ENCODE peak calls at places on chromosomes 2 and 18, in four cellular contexts. One of them, this sample, is unnamed. For H3K4me1, the result is how much of the 10 kb centered on the place peaks cover.

GRCh38 chr2:188478724-188479123 is 187.1 kb downstream of the GULP1 start:
- DNase-seq in right cardiac atrium: no peak
- DNase-seq in psoas muscle: no peak
- DNase-seq in iPS DF 6.9: no peak
- DNase-seq in this sample: peak

GRCh38 chr2:136901732-136902131 is 136.4 kb downstream of the THSD7B start:
- DNase-seq in right cardiac atrium: no peak
- DNase-seq in psoas muscle: no peak
- DNase-seq in iPS DF 6.9: no peak
- DNase-seq in this sample: no peak

GRCh38 chr2:27857417-27858172 is 32.6 kb downstream of the RBKS start:
- DNase-seq in right cardiac atrium: no peak
- DNase-seq in psoas muscle: no peak
- DNase-seq in iPS DF 6.9: no peak
- DNase-seq in this sample: peak

GRCh38 chr18:27797484-27797883 is 379.4 kb downstream of the CDH2 start:
- DNase-seq in right cardiac atrium: no peak
- DNase-seq in psoas muscle: no peak
- DNase-seq in iPS DF 6.9: no peak
- DNase-seq in this sample: no peak

GRCh38 chr18:9081940-9082339 is 20.6 kb upstream of the NDUFV2 start:
- DNase-seq in right cardiac atrium: no peak
- DNase-seq in psoas muscle: no peak
- DNase-seq in iPS DF 6.9: no peak
- DNase-seq in this sample: no peak

GRCh38 chr2:29273704-29274611 is 158.7 kb downstream of the CLIP4 start:
- DNase-seq in right cardiac atrium: no peak
- DNase-seq in psoas muscle: no peak
- DNase-seq in iPS DF 6.9: no peak
- DNase-seq in this sample: no peak

GRCh38 chr2:177501186-177501585 is 108.6 kb downstream of the AGPS start:
- DNase-seq in right cardiac atrium: no peak
- DNase-seq in psoas muscle: no peak
- DNase-seq in iPS DF 6.9: no peak
- DNase-seq in this sample: no peak

GRCh38 chr2:133054297-133054696 is 384.3 kb upstream of the LYPD1 start:
- DNase-seq in right cardiac atrium: no peak
- DNase-seq in psoas muscle: no peak
- DNase-seq in iPS DF 6.9: no peak
- DNase-seq in this sample: no peak

GRCh38 chr2:55282110-55282917 is 13.3 kb upstream of the MTIF2 start:
- DNase-seq in right cardiac atrium: peak
- DNase-seq in psoas muscle: peak
- DNase-seq in iPS DF 6.9: no peak
- DNase-seq in this sample: no peak

GRCh38 chr2:94874277-94874997 is 3.2 kb downstream of the TEKT4 start:
- DNase-seq in right cardiac atrium: peak
- DNase-seq in psoas muscle: no peak
- DNase-seq in iPS DF 6.9: no peak
- DNase-seq in this sample: peak

GRCh38 chr2:170928036-170928823 is 823 bp upstream of the GORASP2 start:
- DNase-seq in right cardiac atrium: peak
- DNase-seq in psoas muscle: no peak
- DNase-seq in iPS DF 6.9: no peak
- DNase-seq in this sample: peak

GRCh38 chr2:19881221-19881620 is 20.6 kb downstream of the TTC32 start:
- DNase-seq in right cardiac atrium: no peak
- DNase-seq in psoas muscle: no peak
- DNase-seq in iPS DF 6.9: no peak
- DNase-seq in this sample: no peak

GRCh38 chr2:23596316-23596885 is 211.4 kb downstream of the KLHL29 start:
- DNase-seq in right cardiac atrium: no peak
- DNase-seq in psoas muscle: peak
- DNase-seq in iPS DF 6.9: no peak
- DNase-seq in this sample: no peak

GRCh38 chr2:43424262-43425207 is 171.3 kb downstream of the THADA start:
- DNase-seq in right cardiac atrium: no peak
- DNase-seq in psoas muscle: no peak
- DNase-seq in iPS DF 6.9: no peak
- DNase-seq in this sample: peak

GRCh38 chr18:31688601-31689000 is 4.2 kb upstream of the B4GALT6 start:
- DNase-seq in right cardiac atrium: no peak
- DNase-seq in psoas muscle: no peak
- DNase-seq in iPS DF 6.9: no peak
- DNase-seq in this sample: no peak

GRCh38 chr18:10928971-10929373 is 220.4 kb downstream of the PIEZO2 start:
- DNase-seq in right cardiac atrium: no peak
- DNase-seq in psoas muscle: no peak
- DNase-seq in iPS DF 6.9: no peak
- DNase-seq in this sample: peak

GRCh38 chr2:65072181-65072970 is 16.2 kb downstream of the CEP68 start:
- DNase-seq in right cardiac atrium: peak
- DNase-seq in psoas muscle: no peak
- DNase-seq in iPS DF 6.9: no peak
- DNase-seq in this sample: no peak

GRCh38 chr2:102841107-102841840 is 79.4 kb downstream of the TMEM182 start:
- DNase-seq in right cardiac atrium: peak
- DNase-seq in psoas muscle: peak
- DNase-seq in iPS DF 6.9: peak
- DNase-seq in this sample: peak

GRCh38 chr2:44776924-44777480 is 164.5 kb upstream of the SIX3 start:
- DNase-seq in right cardiac atrium: no peak
- DNase-seq in psoas muscle: no peak
- DNase-seq in iPS DF 6.9: no peak
- DNase-seq in this sample: no peak

GRCh38 chr2:127039387-127040031 is 67.4 kb downstream of the BIN1 start:
- DNase-seq in right cardiac atrium: peak
- DNase-seq in psoas muscle: no peak
- DNase-seq in iPS DF 6.9: no peak
- DNase-seq in this sample: no peak

GRCh38 chr18:11885278-11885991 is 22.7 kb downstream of the MPPE1 start:
- DNase-seq in right cardiac atrium: no peak
- DNase-seq in psoas muscle: no peak
- DNase-seq in iPS DF 6.9: no peak
- DNase-seq in this sample: no peak

GRCh38 chr18:61735564-61736102 is 157.2 kb downstream of the RNF152 start:
- DNase-seq in right cardiac atrium: no peak
- DNase-seq in psoas muscle: no peak
- DNase-seq in iPS DF 6.9: no peak
- DNase-seq in this sample: no peak

GRCh38 chr2:62704654-62705006 is 883 bp upstream of the EHBP1 start:
- DNase-seq in right cardiac atrium: no peak
- DNase-seq in psoas muscle: no peak
- DNase-seq in iPS DF 6.9: no peak
- DNase-seq in this sample: no peak

GRCh38 chr18:371616-371998 is 103.8 kb upstream of the THOC1 start:
- DNase-seq in right cardiac atrium: no peak
- DNase-seq in psoas muscle: no peak
- DNase-seq in iPS DF 6.9: no peak
- DNase-seq in this sample: no peak

GRCh38 chr18:376307-376706 is 108.5 kb upstream of the THOC1 start:
- DNase-seq in right cardiac atrium: no peak
- DNase-seq in psoas muscle: no peak
- DNase-seq in iPS DF 6.9: no peak
- DNase-seq in this sample: peak

GRCh38 chr18:377088-377487 is 109.2 kb upstream of the THOC1 start:
- DNase-seq in right cardiac atrium: no peak
- DNase-seq in psoas muscle: no peak
- DNase-seq in iPS DF 6.9: no peak
- DNase-seq in this sample: no peak

GRCh38 chr18:378039-378438 is 110.2 kb upstream of the THOC1 start:
- DNase-seq in right cardiac atrium: no peak
- DNase-seq in psoas muscle: no peak
- DNase-seq in iPS DF 6.9: no peak
- DNase-seq in this sample: no peak

GRCh38 chr18:374735-375168 is 106.9 kb upstream of the THOC1 start:
- DNase-seq in right cardiac atrium: no peak
- DNase-seq in psoas muscle: no peak
- DNase-seq in iPS DF 6.9: no peak
- DNase-seq in this sample: no peak
- H3K4me1 ChIP-seq in right cardiac atrium: under half
- H3K4me1 ChIP-seq in psoas muscle: under half
- H3K4me1 ChIP-seq in iPS DF 6.9: under half
- H3K4me1 ChIP-seq in this sample: under half

GRCh38 chr2:15158532-15158931 is 402.6 kb downstream of the NBAS start:
- DNase-seq in right cardiac atrium: no peak
- DNase-seq in psoas muscle: no peak
- DNase-seq in iPS DF 6.9: no peak
- DNase-seq in this sample: no peak

GRCh38 chr2:15160201-15160600 is 400.9 kb downstream of the NBAS start:
- DNase-seq in right cardiac atrium: no peak
- DNase-seq in psoas muscle: no peak
- DNase-seq in iPS DF 6.9: no peak
- DNase-seq in this sample: no peak

GRCh38 chr2:15159751-15160177 is 401.4 kb downstream of the NBAS start:
- DNase-seq in right cardiac atrium: no peak
- DNase-seq in psoas muscle: no peak
- DNase-seq in iPS DF 6.9: no peak
- DNase-seq in this sample: peak

GRCh38 chr2:15158117-15158516 is 403.0 kb downstream of the NBAS start:
- DNase-seq in right cardiac atrium: no peak
- DNase-seq in psoas muscle: no peak
- DNase-seq in iPS DF 6.9: no peak
- DNase-seq in this sample: no peak

DNA sequence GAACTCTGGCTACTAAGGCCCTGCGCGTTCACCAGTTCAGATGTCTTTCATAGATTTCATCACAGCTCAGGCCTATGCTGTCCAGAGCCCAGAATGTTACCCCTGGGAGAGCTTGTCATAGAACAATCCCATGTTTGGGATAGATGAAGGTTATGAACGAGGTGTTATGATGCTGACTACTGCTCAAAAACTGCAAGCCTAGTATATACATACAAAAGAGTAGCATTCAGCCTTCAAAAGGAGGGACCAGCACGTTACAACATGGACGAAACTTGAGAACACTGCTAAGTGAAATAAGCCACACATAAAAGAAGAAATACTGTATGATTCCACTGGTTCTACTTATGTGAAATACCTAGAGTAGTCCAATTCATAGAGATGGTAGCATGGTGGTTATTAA is 401.9 kb downstream of the NBAS start:
- DNase-seq in right cardiac atrium: no peak
- DNase-seq in psoas muscle: no peak
- DNase-seq in iPS DF 6.9: no peak
- DNase-seq in this sample: no peak
- H3K27ac ChIP-seq in right cardiac atrium: no peak
- H3K27ac ChIP-seq in psoas muscle: no peak
- H3K27ac ChIP-seq in iPS DF 6.9: no peak
- H3K27ac ChIP-seq in this sample: no peak

DNA sequence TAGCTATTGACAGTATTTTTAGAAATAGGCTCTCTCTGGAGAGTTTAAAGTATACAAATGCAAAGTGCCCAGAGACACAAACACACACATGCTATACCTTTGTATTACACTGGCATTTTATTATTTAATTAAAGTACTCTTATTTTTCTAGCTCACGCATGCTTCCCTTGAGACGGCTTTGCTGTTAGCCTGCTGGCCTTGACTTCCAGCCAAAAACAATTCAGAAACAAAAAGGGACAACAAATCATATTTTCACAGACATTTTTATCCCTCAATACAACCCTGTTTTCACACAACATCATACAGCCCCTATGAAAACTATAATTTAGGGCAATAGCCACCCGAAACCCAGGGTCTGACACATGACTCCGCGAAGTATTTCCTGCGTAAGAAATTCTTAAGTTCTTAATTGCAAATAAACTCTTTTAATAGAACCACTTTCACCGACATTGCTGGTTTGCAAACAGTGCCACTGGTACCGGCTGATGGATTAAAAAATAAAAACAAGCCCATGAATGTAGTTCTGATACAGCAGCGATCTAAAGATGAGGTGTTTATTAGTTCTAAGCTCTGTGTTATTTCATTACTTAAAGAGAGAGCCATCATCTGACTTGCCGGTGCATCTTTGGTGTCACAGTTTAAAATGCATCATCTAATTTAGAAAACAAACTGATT is 185.1 kb downstream of the TCF4 start:
- DNase-seq in right cardiac atrium: no peak
- DNase-seq in psoas muscle: no peak
- DNase-seq in iPS DF 6.9: no peak
- DNase-seq in this sample: no peak
- H3K4me1 ChIP-seq in right cardiac atrium: under half
- H3K4me1 ChIP-seq in psoas muscle: under half
- H3K4me1 ChIP-seq in iPS DF 6.9: under half
- H3K4me1 ChIP-seq in this sample: under half

DNA sequence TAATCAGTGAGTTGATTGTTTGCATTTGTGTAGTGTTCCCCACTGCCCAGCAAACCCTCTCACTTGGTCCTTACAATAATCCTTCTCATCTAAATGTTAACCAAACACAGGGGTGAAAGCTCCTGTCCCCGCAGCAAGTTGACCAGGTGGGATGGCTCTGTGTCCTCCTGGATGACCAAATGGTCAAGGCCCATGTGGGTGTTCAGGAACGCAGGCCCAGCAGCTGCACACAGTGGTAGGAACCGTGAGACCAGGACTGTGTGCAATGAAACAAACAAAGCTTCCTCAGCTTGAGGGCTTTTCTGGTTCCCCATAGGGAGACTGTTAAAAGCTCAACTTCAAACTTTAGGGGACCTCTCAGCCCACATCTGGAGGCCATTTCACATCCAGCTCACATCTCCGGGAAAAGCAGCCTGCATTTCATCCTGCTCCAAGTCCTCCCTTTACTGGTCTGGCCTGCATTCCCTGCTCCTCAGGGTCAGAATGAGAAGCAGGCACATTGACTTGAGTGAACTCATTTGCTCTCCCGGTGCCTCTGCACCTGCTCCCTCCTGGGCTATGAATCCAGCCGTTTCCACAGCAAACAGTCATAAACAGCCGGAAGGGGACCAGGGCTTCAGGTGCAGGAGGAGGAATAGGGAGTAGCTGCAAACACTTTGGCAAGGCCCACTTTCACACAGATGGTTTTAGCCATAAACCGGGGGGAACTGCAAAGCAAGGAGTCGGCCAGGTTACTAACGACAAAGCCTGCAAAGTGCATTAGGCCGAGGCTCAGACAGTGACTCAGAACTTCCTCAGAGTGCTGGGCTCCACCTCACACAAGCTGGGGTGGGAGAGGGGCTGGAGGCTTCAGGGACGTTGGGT is 144.7 kb downstream of the CAPN13 start:
- DNase-seq in right cardiac atrium: no peak
- DNase-seq in psoas muscle: no peak
- DNase-seq in iPS DF 6.9: no peak
- DNase-seq in this sample: no peak
- H3K27ac ChIP-seq in right cardiac atrium: no peak
- H3K27ac ChIP-seq in psoas muscle: no peak
- H3K27ac ChIP-seq in iPS DF 6.9: no peak
- H3K27ac ChIP-seq in this sample: no peak

DNA sequence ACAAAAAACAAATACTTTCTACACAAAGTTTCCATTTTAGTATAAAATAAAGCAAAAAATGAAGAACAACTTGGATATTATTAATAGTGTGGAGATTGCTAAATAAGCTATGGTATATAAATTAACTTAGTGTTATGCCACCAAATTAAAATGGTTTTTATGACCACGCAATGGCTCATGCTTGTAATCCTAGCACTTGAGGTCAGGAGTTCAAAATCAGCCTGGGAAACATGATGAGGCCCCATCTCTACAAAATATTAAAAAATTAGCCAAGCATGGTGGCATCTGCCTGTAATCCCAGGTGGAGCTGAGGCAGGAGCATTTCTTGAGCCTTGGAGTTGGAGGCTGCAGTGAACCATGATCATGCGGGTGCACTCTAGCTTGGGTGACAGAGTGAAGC is 108.8 kb downstream of the SH3RF3 start:
- DNase-seq in right cardiac atrium: no peak
- DNase-seq in psoas muscle: no peak
- DNase-seq in iPS DF 6.9: no peak
- DNase-seq in this sample: no peak
- H3K4me1 ChIP-seq in right cardiac atrium: under half
- H3K4me1 ChIP-seq in psoas muscle: under half
- H3K4me1 ChIP-seq in iPS DF 6.9: under half
- H3K4me1 ChIP-seq in this sample: under half

This sample was measured in cardiac muscle cell.